ENCODE peak calls at places on chromosomes 16 and 17, in five cellular contexts. I is Panc1, Z is colonic mucosa, M is ascending aorta, R is neuronal stem cell. S is an unnamed sample. For H3K4me1 and H3K27me3, the result is how much of the 10 kb centered on the place peaks cover.

GRCh38 chr17:2195729-2196128 is 107.9 kb downstream of the SMG6 start:
- DNase-seq in R (no peak), I (no peak), Z (no peak), M (no peak), S (no peak)

GRCh38 chr17:75828051-75828400 is 16.2 kb downstream of the UNC13D start:
- DNase-seq in R (no peak), Z (no peak), I (no peak), M (no peak), S (no peak)

GRCh38 chr16:81693047-81693446 is 86.0 kb upstream of the PLCG2 start:
- DNase-seq in I (no peak), Z (no peak), R (no peak), M (no peak), S (no peak)

GRCh38 chr17:75182319-75182568 is 515 bp downstream of the SUMO2 start:
- DNase-seq in Z (no peak), I (no peak), R (no peak), M (no peak), S (no peak)

GRCh38 chr16:49491736-49492089 is 118.1 kb downstream of the C16orf78 start:
- DNase-seq in R (no peak), M (peak), Z (no peak), I (no peak), S (peak)

GRCh38 chr17:61235821-61236197 is 163.8 kb upstream of the TBX2 start:
- DNase-seq in Z (no peak), R (no peak), M (no peak), I (no peak), S (peak)

GRCh38 chr17:76266244-76266938 is 1.2 kb downstream of the UBALD2 start:
- DNase-seq in I (no peak), M (no peak), Z (peak), R (no peak), S (peak)

GRCh38 chr17:77867308-77867781 is 91.2 kb upstream of the TNRC6C start:
- DNase-seq in M (no peak), R (no peak), I (no peak), Z (no peak), S (no peak)

GRCh38 chr17:60594747-60595146 is 5.2 kb upstream of the PPM1D start:
- DNase-seq in I (no peak), Z (no peak), M (no peak), R (no peak), S (no peak)

GRCh38 chr17:67528751-67529436 is 151.8 kb downstream of the PITPNC1 start:
- DNase-seq in Z (peak), M (peak), R (peak), I (peak), S (peak)

GRCh38 chr16:74939688-74940087 is 45.2 kb downstream of the WDR59 start:
- DNase-seq in I (no peak), M (no peak), R (no peak), Z (no peak), S (no peak)

GRCh38 chr17:32564325-32564724 is 77.5 kb downstream of the CDK5R1 start:
- DNase-seq in M (no peak), Z (no peak), I (no peak), R (no peak), S (no peak)

GRCh38 chr17:59342681-59343127 is 11.2 kb downstream of the YPEL2 start:
- DNase-seq in R (no peak), I (no peak), M (no peak), Z (no peak), S (no peak)

GRCh38 chr17:59341922-59342321 is 10.5 kb downstream of the YPEL2 start:
- DNase-seq in I (no peak), M (no peak), R (no peak), Z (no peak), S (no peak)

GRCh38 chr17:59333845-59334244 is 2.4 kb downstream of the YPEL2 start:
- DNase-seq in R (no peak), M (no peak), Z (no peak), I (no peak), S (no peak)

GRCh38 chr17:59335685-59336084 is 4.2 kb downstream of the YPEL2 start:
- DNase-seq in R (no peak), I (no peak), M (no peak), Z (no peak), S (no peak)

GRCh38 chr17:59337741-59338299 is 6.4 kb downstream of the YPEL2 start:
- DNase-seq in I (no peak), R (no peak), Z (no peak), M (no peak), S (no peak)
- H3K4me1 ChIP-seq in I (under half), R (under half), Z (under half), M (under half), S (under half)

GRCh38 chr16:56673916-56674315 is 4.3 kb downstream of the MT1H start:
- DNase-seq in Z (no peak), M (peak), R (no peak), I (no peak), S (no peak)

GRCh38 chr16:56675685-56676210 is 6.1 kb downstream of the MT1H start:
- DNase-seq in R (no peak), I (no peak), Z (no peak), M (no peak), S (no peak)

GRCh38 chr16:56671706-56672105 is 2.1 kb downstream of the MT1H start:
- DNase-seq in I (no peak), R (no peak), M (no peak), Z (no peak), S (no peak)

GRCh38 chr16:56670640-56670934 is 973 bp downstream of the MT1H start:
- DNase-seq in I (no peak), Z (no peak), R (no peak), M (no peak), S (no peak)

GRCh38 chr16:56672761-56673536 is 3.3 kb downstream of the MT1H start:
- DNase-seq in R (no peak), I (no peak), M (no peak), Z (no peak), S (no peak)
- H3K27me3 ChIP-seq in R (under half), I (under half), M (under half), Z (under half), S (under half)

DNA sequence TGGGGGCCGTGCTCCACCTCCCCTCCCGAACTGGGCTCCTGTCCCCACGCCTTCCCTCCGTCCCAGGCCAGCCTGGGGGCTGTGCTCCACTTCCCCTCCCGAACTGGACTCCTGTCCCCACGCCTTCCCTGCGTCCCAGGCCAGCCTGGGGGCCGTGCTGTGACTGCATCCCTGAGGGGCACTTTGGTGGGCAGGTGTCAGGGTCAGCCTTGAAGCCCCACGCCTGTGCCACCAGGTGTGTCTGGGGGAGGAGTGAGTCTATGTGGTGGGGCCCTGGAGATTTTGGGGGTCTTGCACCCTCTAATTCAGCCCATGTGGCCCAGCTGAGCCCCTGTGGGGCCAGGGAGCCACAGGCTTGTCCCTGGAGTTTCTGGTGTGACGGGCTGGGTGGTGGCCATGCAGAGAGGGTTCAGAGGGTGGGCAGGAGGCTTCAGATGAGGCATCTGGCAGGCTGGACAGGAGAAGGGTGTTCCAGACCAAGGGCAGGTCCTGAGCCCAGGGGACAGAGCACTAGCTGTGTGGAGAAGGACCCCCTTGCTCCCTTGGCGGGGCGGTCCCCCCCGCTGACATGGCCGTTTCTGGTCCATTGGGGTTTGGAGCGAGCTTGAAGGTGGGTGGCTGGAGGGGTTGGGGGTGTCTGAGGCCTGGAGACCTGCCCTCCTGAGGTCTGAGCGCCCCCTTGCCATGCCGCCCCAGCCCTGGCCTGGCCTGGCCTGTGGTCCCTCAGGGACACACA is 8.2 kb downstream of the NHERF2 start:
- DNase-seq in Z (no peak), R (no peak), I (no peak), M (no peak), S (no peak)
- H3K4me3 ChIP-seq in Z (peak), R (no peak), I (no peak), M (peak), S (no peak)

GRCh38 chr16:88640039-88640495 is 1.7 kb downstream of the IL17C start:
- DNase-seq in Z (no peak), I (no peak), M (no peak), R (no peak), S (no peak)

GRCh38 chr16:88637797-88638196 is 575 bp upstream of the IL17C start:
- DNase-seq in M (no peak), R (no peak), Z (no peak), I (no peak), S (no peak)

GRCh38 chr16:88638323-88639230 is at the start of gene IL17C:
- DNase-seq in I (no peak), M (no peak), R (no peak), Z (peak), S (peak)

GRCh38 chr16:88640520-88641247 is 2.3 kb downstream of the IL17C start:
- DNase-seq in M (no peak), I (no peak), R (no peak), Z (no peak), S (no peak)

DNA sequence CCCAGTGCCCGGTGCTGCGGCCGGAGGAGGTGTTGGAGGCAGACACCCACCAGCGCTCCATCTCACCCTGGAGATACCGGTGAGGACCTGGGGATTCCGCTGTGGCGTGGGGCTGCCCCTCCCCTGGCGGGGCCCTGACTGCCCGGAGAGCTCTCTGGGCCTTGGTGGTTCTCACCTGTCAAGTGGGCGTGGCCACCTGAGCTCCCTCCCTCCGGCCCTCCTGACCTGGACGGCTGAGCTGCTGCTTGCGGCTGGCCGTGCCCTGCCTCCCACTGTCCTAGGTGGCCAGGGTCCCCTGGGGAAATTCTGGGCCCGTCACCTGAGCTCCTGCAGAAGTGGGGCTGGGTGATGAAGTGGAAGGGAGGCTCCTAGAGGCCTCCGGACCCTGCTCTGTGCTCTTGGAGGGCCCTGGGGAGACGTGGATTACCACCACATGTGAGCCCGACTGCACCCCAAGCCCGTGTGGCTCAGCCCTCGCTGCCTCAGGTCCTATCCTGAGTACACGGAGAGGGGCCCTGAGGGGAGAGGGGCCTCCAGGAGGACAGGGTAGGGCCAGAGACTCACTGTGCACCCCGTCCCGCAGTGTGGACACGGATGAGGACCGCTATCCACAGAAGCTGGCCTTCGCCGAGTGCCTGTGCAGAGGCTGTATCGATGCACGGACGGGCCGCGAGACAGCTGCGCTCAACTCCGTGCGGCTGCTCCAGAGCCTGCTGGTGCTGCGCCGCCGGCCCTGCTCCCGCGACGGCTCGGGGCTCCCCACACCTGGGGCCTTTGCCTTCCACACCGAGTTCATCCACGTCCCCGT is 1.1 kb downstream of the IL17C start:
- DNase-seq in R (no peak), I (no peak), M (no peak), Z (peak), S (peak)
- H3K4me1 ChIP-seq in R (under half), I (under half), M (under half), Z (under half), S (under half)

DNA sequence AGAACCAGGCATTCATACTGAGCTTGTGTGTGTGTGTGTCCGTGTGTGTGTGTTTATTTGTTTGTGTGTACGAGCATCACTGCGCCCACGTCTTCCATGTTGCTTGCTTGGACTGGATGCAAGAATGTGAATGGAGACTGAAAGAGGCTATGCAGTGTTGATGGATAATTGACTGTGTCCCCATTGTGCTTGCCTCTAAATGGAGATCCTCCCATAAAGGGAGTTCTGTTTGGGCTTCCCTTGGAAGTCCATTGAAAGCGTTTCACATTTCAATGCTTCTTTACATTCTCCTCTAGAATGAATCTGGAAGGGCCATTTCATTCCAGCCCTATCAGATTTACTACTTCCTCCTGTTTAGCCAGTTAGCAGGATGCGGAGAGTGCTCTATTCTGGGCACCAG is 124.0 kb downstream of the GP2 start:
- DNase-seq in I (no peak), R (peak), Z (no peak), M (no peak), S (no peak)
- H3K27me3 ChIP-seq in I (under half), R (under half), Z (under half), M (under half), S (under half)

GRCh38 chr17:18921912-18922451 is 30.0 kb upstream of the SLC5A10 start:
- DNase-seq in R (no peak), M (no peak), Z (peak), I (no peak), S (no peak)

GRCh38 chr17:18925187-18925586 is 26.8 kb upstream of the SLC5A10 start:
- DNase-seq in M (no peak), I (no peak), Z (no peak), R (no peak), S (no peak)

GRCh38 chr17:18920911-18921441 is 31.0 kb upstream of the SLC5A10 start:
- DNase-seq in Z (peak), R (no peak), I (no peak), M (no peak), S (no peak)

GRCh38 chr17:18919963-18920362 is 32.0 kb upstream of the SLC5A10 start:
- DNase-seq in I (no peak), Z (peak), R (no peak), M (no peak), S (peak)

GRCh38 chr17:18921485-18921884 is 30.5 kb upstream of the SLC5A10 start:
- DNase-seq in I (no peak), R (no peak), Z (no peak), M (no peak), S (no peak)
- H3K4me3 ChIP-seq in I (no peak), R (no peak), Z (no peak), M (no peak), S (no peak)

DNA sequence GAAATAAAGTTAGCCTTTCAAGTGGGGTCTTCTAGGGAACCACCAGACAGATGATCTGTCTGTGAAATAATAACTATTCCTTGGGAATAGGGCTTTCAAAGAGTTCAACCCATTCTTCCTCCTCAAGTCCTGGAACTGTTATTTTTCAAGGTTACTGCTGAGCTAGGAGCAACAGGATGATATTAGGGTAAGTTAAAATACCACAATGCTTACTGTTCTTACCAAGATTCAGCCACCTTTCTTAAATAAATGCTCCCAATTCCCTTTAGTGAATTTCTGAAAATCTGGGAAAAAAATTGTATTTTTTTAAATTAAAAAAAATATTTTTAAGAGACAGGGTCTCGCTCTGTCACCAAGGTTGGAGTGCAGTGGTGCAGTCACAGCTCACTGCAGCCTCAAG is 26.9 kb upstream of the ALDH3A2 start:
- DNase-seq in M (no peak), I (no peak), Z (no peak), R (no peak), S (no peak)
- H3K4me1 ChIP-seq in M (under half), I (under half), Z (under half), R (under half), S (under half)

DNA sequence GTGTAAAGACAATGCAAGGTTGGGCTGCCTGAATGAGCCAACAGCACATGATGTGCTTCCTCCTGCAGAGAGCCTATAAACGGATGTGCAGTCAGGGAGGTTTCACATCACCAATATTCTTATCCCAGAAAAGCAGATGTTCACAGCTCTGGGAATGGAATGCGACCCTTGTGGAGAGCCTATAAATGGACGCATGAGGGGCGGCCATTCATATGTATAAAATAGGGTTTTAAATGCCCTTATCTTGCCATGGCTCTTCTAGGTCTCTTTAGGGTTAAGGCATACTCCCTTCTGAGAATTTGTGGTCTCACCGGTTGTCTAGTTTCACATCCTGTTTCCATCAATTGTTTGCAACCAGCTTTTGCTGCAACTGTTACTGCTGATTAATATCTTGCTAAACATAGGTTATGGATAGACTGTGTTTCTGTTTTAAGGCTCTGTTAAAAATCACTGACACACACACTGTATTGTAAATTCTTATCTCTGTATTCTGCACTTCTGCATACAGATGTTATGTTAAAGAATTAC is 31.9 kb downstream of the SLFN11 start:
- DNase-seq in M (no peak), I (no peak), Z (no peak), R (no peak), S (no peak)
- H3K27me3 ChIP-seq in M (under half), I (under half), Z (under half), R (under half), S (under half)